ENCODE peak calls at places on chromosomes 6 and 20, in four cellular contexts. One of them, this sample, is unnamed.

GRCh38 chr20:33575302-33575701 is 85.4 kb downstream of the CBFA2T2 start:
- DNase-seq in left lung: no peak
- DNase-seq in heart right ventricle: no peak
- DNase-seq in RPMI7951: no peak
- DNase-seq in this sample: peak; percentile 21

GRCh38 chr6:125747589-125748533 is 1.6 kb upstream of the HEY2 start:
- DNase-seq in left lung: peak; percentile 88
- DNase-seq in heart right ventricle: peak; percentile 48
- DNase-seq in RPMI7951: peak; percentile 23
- DNase-seq in this sample: peak; percentile 21

GRCh38 chr6:123030292-123030691 is 34.3 kb downstream of the CLVS2 start:
- DNase-seq in left lung: no peak
- DNase-seq in heart right ventricle: no peak
- DNase-seq in RPMI7951: no peak
- DNase-seq in this sample: no peak

GRCh38 chr20:16898433-16898832 is 150.3 kb downstream of the OTOR start:
- DNase-seq in left lung: no peak
- DNase-seq in heart right ventricle: no peak
- DNase-seq in RPMI7951: peak; percentile 39
- DNase-seq in this sample: no peak

GRCh38 chr20:728022-728944 is 40.0 kb downstream of the SLC52A3 start:
- DNase-seq in left lung: peak; percentile 84
- DNase-seq in heart right ventricle: peak; percentile 50
- DNase-seq in RPMI7951: peak; percentile 17
- DNase-seq in this sample: peak; percentile 77

GRCh38 chr20:20827992-20828597 is 115.7 kb upstream of the RALGAPA2 start:
- DNase-seq in left lung: no peak
- DNase-seq in heart right ventricle: no peak
- DNase-seq in RPMI7951: no peak
- DNase-seq in this sample: no peak

GRCh38 chr6:2770171-2770570 is 5.0 kb downstream of the WRNIP1 start:
- DNase-seq in left lung: no peak
- DNase-seq in heart right ventricle: peak; percentile 79
- DNase-seq in RPMI7951: no peak
- DNase-seq in this sample: peak; percentile 92

GRCh38 chr6:82246802-82247633 is 526 bp downstream of the IBTK start:
- DNase-seq in left lung: peak; percentile 88
- DNase-seq in heart right ventricle: peak; percentile 60
- DNase-seq in RPMI7951: peak; percentile 67
- DNase-seq in this sample: peak; percentile 74

GRCh38 chr6:278494-278893 is 13.8 kb upstream of the DUSP22 start:
- DNase-seq in left lung: no peak
- DNase-seq in heart right ventricle: no peak
- DNase-seq in RPMI7951: no peak
- DNase-seq in this sample: no peak

GRCh38 chr20:51142448-51142847 is 119.5 kb upstream of the KCNG1 start:
- DNase-seq in left lung: no peak
- DNase-seq in heart right ventricle: no peak
- DNase-seq in RPMI7951: no peak
- DNase-seq in this sample: no peak

This sample was measured in BE2C.